ENCODE peak calls at places on chromosome 21, in ten cellular contexts. W, O, G, H, Y, R, J, Z, E and S are unnamed samples.

GRCh38 chr21:35511298-35512162 is 462.4 kb upstream of the RUNX1 start:
- DNase-seq in W (no peak), O (no peak), G (no peak), H (peak; percentile 88), Y (no peak), R (no peak), J (no peak), Z (no peak), E (no peak), S (no peak)

GRCh38 chr21:42009831-42010506 is at the start of gene ZBTB21:
- DNase-seq in W (peak; percentile 98), O (peak; percentile 97), G (peak; percentile 99), H (peak; percentile 96), Y (peak; percentile 95), R (peak; percentile 91), J (peak; percentile 99), Z (peak; percentile 98), E (peak; percentile 99), S (peak; percentile 94)

GRCh38 chr21:37278199-37278598 is 11.1 kb upstream of the VPS26C start:
- DNase-seq in W (no peak), O (no peak), G (no peak), H (no peak), Y (no peak), R (no peak), J (no peak), Z (no peak), E (no peak), S (no peak)

GRCh38 chr21:16279658-16280581 is 550.1 kb downstream of the USP25 start:
- DNase-seq in W (no peak), O (no peak), G (peak; percentile 70), H (peak; percentile 61), Y (peak; percentile 31), R (peak; percentile 23), J (no peak), Z (no peak), E (no peak), S (no peak)

GRCh38 chr21:14900611-14901010 is 164.2 kb downstream of the NRIP1 start:
- DNase-seq in W (no peak), O (no peak), G (no peak), H (peak; percentile 66), Y (no peak), R (no peak), J (no peak), Z (no peak), E (no peak), S (no peak)

GRCh38 chr21:37811711-37812110 is 104.5 kb downstream of the KCNJ6 start:
- DNase-seq in W (no peak), O (no peak), G (no peak), H (no peak), Y (no peak), R (no peak), J (no peak), Z (no peak), E (no peak), S (no peak)

GRCh38 chr21:36323032-36323431 is 3.0 kb downstream of the MORC3 start:
- DNase-seq in W (no peak), O (no peak), G (no peak), H (peak; percentile 62), Y (no peak), R (no peak), J (no peak), Z (no peak), E (no peak), S (no peak)

GRCh38 chr21:34887729-34888568 is 161.2 kb downstream of the RUNX1 start:
- DNase-seq in W (peak; percentile 79), O (peak; percentile 47), G (peak; percentile 65), H (peak; percentile 97), Y (peak; percentile 31), R (peak; percentile 95), J (peak; percentile 80), Z (peak; percentile 83), E (peak; percentile 65), S (peak; percentile 87)

GRCh38 chr21:46191257-46191685 is 7.0 kb upstream of the SPATC1L start:
- DNase-seq in W (no peak), O (no peak), G (peak; percentile 32), H (peak; percentile 90), Y (peak; percentile 4), R (peak; percentile 48), J (no peak), Z (no peak), E (peak; percentile 28), S (no peak)

GRCh38 chr21:31366825-31367224 is 22.8 kb upstream of the TIAM1 start:
- DNase-seq in W (no peak), O (no peak), G (no peak), H (peak; percentile 89), Y (no peak), R (peak; percentile 75), J (no peak), Z (no peak), E (peak; percentile 71), S (peak; percentile 60)